ENCODE peak calls at places on chromosomes 12 and 14, in nine cellular contexts. Q is heart left ventricle, Z is PC-9, N is naive B cell, I is fibroblast of mammary gland, O is iPS-NIHi11, W is IMR-90, V is T-cell, A is ovary. S is an unnamed sample.

GRCh38 chr14:89367449-89368120 is 49.4 kb downstream of the FOXN3 start:
- DNase-seq in O (no peak), N (no peak), V (no peak), I (no peak), A (no peak), W (no peak), Z (no peak), Q (no peak), S (no peak)

GRCh38 chr12:52197371-52198231 is 5.8 kb upstream of the KRT80 start:
- DNase-seq in Q (no peak), V (no peak), I (no peak), O (no peak), W (no peak), N (no peak), A (no peak), Z (peak), S (no peak)

GRCh38 chr14:34018564-34019244 is 67.8 kb upstream of the EGLN3 start:
- DNase-seq in V (no peak), W (no peak), A (no peak), N (peak), Z (no peak), O (no peak), I (peak), Q (no peak), S (peak)

GRCh38 chr14:85531141-85531593 is 1.2 kb downstream of the FLRT2 start:
- DNase-seq in Q (peak), W (peak), Z (no peak), V (no peak), I (peak), O (peak), A (peak), N (no peak), S (no peak)

GRCh38 chr14:75182820-75183219 is 6.4 kb upstream of the TMED10 start:
- DNase-seq in O (no peak), V (no peak), A (no peak), Z (peak), W (peak), I (peak), Q (no peak), N (no peak), S (no peak)

GRCh38 chr12:67482751-67483661 is 165.5 kb upstream of the DYRK2 start:
- DNase-seq in V (peak), A (peak), W (peak), I (peak), O (no peak), Q (peak), Z (peak), N (peak), S (peak)

GRCh38 chr12:52013626-52014310 is 7.0 kb downstream of the TAMALIN start:
- DNase-seq in O (no peak), A (no peak), N (peak), W (no peak), Z (no peak), I (no peak), Q (no peak), V (no peak), S (no peak)

GRCh38 chr12:12072064-12072760 is 1.5 kb downstream of the BCL2L14 start:
- DNase-seq in A (no peak), N (no peak), Q (no peak), I (no peak), W (no peak), O (no peak), Z (no peak), V (peak), S (peak)

GRCh38 chr14:38143170-38143569 is 64.5 kb upstream of the SSTR1 start:
- DNase-seq in Z (no peak), I (peak), V (no peak), O (no peak), N (no peak), A (no peak), W (peak), Q (no peak), S (no peak)

GRCh38 chr14:60508707-60509437 is at the start of gene SIX6:
- DNase-seq in V (no peak), N (no peak), A (no peak), I (no peak), O (peak), Z (no peak), W (peak), Q (no peak), S (no peak)

GRCh38 chr12:13022737-13023370 is 21.3 kb upstream of the FAM234B start:
- DNase-seq in W (peak), V (no peak), I (peak), Q (no peak), A (no peak), N (no peak), O (no peak), Z (no peak), S (no peak)

GRCh38 chr12:95218852-95219171 is 1.2 kb downstream of the VEZT start:
- DNase-seq in V (no peak), N (peak), I (peak), W (no peak), Z (no peak), A (no peak), Q (no peak), O (no peak), S (peak)

GRCh38 chr12:66074561-66074960 is 56.0 kb downstream of the LLPH start:
- DNase-seq in Z (no peak), N (no peak), V (no peak), A (no peak), Q (no peak), W (peak), I (peak), O (no peak), S (no peak)

GRCh38 chr14:55514819-55515470 is 65.1 kb upstream of the KTN1 start:
- DNase-seq in N (no peak), I (peak), W (peak), Q (no peak), O (no peak), Z (no peak), V (no peak), A (no peak), S (no peak)

GRCh38 chr14:101716077-101716950 is 45.2 kb upstream of the PPP2R5C start:
- DNase-seq in I (no peak), W (no peak), V (no peak), N (no peak), Q (no peak), A (no peak), Z (no peak), O (peak), S (no peak)

GRCh38 chr14:23299558-23299957 is 3.1 kb downstream of the PPP1R3E start:
- DNase-seq in A (no peak), I (peak), O (no peak), Q (no peak), V (no peak), Z (peak), W (peak), N (no peak), S (no peak)

GRCh38 chr12:55966408-55967281 is at the start of gene CDK2:
- DNase-seq in A (peak), N (peak), V (peak), Q (peak), Z (peak), W (peak), I (peak), O (peak), S (peak)

GRCh38 chr12:59780605-59781135 is 184.8 kb downstream of the SLC16A7 start:
- DNase-seq in Z (no peak), A (no peak), V (no peak), O (peak), I (peak), N (no peak), Q (no peak), W (peak), S (no peak)

GRCh38 chr12:14665354-14666348 is 30.7 kb downstream of the GUCY2C start:
- DNase-seq in V (no peak), Z (no peak), N (peak), A (no peak), Q (no peak), W (no peak), O (peak), I (no peak), S (no peak)

GRCh38 chr14:91144425-91145145 is 30.7 kb downstream of the DGLUCY start:
- DNase-seq in A (no peak), N (no peak), O (no peak), Q (no peak), W (peak), V (no peak), I (peak), Z (no peak), S (no peak)

GRCh38 chr12:112665971-112666370 is 125.6 kb upstream of the RPH3A start:
- DNase-seq in Z (no peak), A (no peak), O (no peak), I (no peak), V (no peak), Q (no peak), N (no peak), W (no peak), S (no peak)

GRCh38 chr14:98138666-98139065 is 1133.3 kb downstream of the BCL11B start:
- DNase-seq in W (no peak), Q (no peak), N (no peak), V (peak), O (peak), Z (no peak), I (peak), A (no peak), S (peak)

GRCh38 chr14:34426313-34427295 is 35.4 kb downstream of the SPTSSA start:
- DNase-seq in A (no peak), V (no peak), Q (no peak), W (no peak), Z (no peak), N (no peak), I (no peak), O (no peak), S (no peak)

GRCh38 chr14:52077261-52077984 is 8.6 kb upstream of the NID2 start:
- DNase-seq in O (no peak), Q (no peak), Z (no peak), V (no peak), N (no peak), A (no peak), I (peak), W (peak), S (no peak)

GRCh38 chr12:79925492-79925891 is 9.4 kb downstream of the PPP1R12A start:
- DNase-seq in Z (no peak), I (no peak), Q (no peak), O (no peak), V (no peak), W (no peak), A (no peak), N (no peak), S (no peak)

GRCh38 chr14:44149597-44149996 is 357.5 kb downstream of the FSCB start:
- DNase-seq in N (no peak), I (no peak), W (no peak), O (peak), A (no peak), Q (no peak), V (no peak), Z (no peak), S (no peak)

GRCh38 chr14:100688598-100689499 is 37.8 kb upstream of the DLK1 start:
- DNase-seq in A (no peak), Z (peak), W (peak), Q (no peak), I (peak), N (no peak), V (no peak), O (no peak), S (no peak)

GRCh38 chr14:81382517-81383225 is 17.5 kb downstream of the STON2 start:
- DNase-seq in W (no peak), O (no peak), A (no peak), Q (no peak), N (no peak), I (no peak), Z (no peak), V (no peak), S (no peak)

GRCh38 chr12:52171950-52172512 is 19.8 kb downstream of the KRT80 start:
- DNase-seq in Q (no peak), Z (no peak), V (no peak), A (no peak), O (peak), N (no peak), W (peak), I (peak), S (no peak)

GRCh38 chr12:49019435-49020317 is 1.1 kb upstream of the PRKAG1 start:
- DNase-seq in N (peak), I (peak), A (no peak), O (peak), Q (no peak), Z (no peak), V (no peak), W (peak), S (peak)

GRCh38 chr12:112750971-112751370 is 40.6 kb upstream of the RPH3A start:
- DNase-seq in N (no peak), O (no peak), V (no peak), W (peak), Z (no peak), Q (no peak), I (peak), A (no peak), S (no peak)

S was measured in GM20000.